ENCODE peak calls at places on chromosomes 6 and 20, in eight cellular contexts. One of them, this sample, is unnamed.

GRCh38 chr6:16712931-16713484 is 48.3 kb downstream of the ATXN1 start:
- DNase-seq in endodermal cell: peak; percentile 52
- DNase-seq in mammary epithelial cell: peak; percentile 92
- DNase-seq in mucosa of descending colon: peak; percentile 44
- DNase-seq in cardiac muscle cell: peak; percentile 96
- DNase-seq in OCI-LY7: no peak
- DNase-seq in A549: peak; percentile 74
- DNase-seq in esophagus muscularis mucosa: no peak
- DNase-seq in this sample: no peak

GRCh38 chr6:134420638-134421181 is 102.8 kb upstream of the SGK1 start:
- DNase-seq in cardiac muscle cell: peak; percentile 78
- DNase-seq in A549: peak; percentile 75
- DNase-seq in esophagus muscularis mucosa: no peak
- DNase-seq in mucosa of descending colon: no peak
- DNase-seq in endodermal cell: no peak
- DNase-seq in mammary epithelial cell: peak; percentile 63
- DNase-seq in OCI-LY7: no peak
- DNase-seq in this sample: no peak

GRCh38 chr20:12554416-12554815 is 454.4 kb upstream of the SPTLC3 start:
- DNase-seq in OCI-LY7: no peak
- DNase-seq in mammary epithelial cell: peak; percentile 73
- DNase-seq in endodermal cell: no peak
- DNase-seq in A549: no peak
- DNase-seq in cardiac muscle cell: no peak
- DNase-seq in esophagus muscularis mucosa: no peak
- DNase-seq in mucosa of descending colon: no peak
- DNase-seq in this sample: no peak

GRCh38 chr20:60108397-60108796 is 150.2 kb downstream of the CDH26 start:
- DNase-seq in A549: no peak
- DNase-seq in esophagus muscularis mucosa: no peak
- DNase-seq in endodermal cell: no peak
- DNase-seq in mucosa of descending colon: no peak
- DNase-seq in cardiac muscle cell: no peak
- DNase-seq in OCI-LY7: no peak
- DNase-seq in mammary epithelial cell: no peak
- DNase-seq in this sample: no peak

GRCh38 chr6:137709424-137710281 is 157.4 kb upstream of the TNFAIP3 start:
- DNase-seq in A549: no peak
- DNase-seq in OCI-LY7: no peak
- DNase-seq in mucosa of descending colon: no peak
- DNase-seq in endodermal cell: no peak
- DNase-seq in esophagus muscularis mucosa: no peak
- DNase-seq in mammary epithelial cell: peak; percentile 95
- DNase-seq in cardiac muscle cell: no peak
- DNase-seq in this sample: peak; percentile 43

GRCh38 chr20:37880726-37881591 is 22.0 kb upstream of the VSTM2L start:
- DNase-seq in A549: no peak
- DNase-seq in cardiac muscle cell: peak; percentile 44
- DNase-seq in mammary epithelial cell: no peak
- DNase-seq in OCI-LY7: no peak
- DNase-seq in esophagus muscularis mucosa: no peak
- DNase-seq in endodermal cell: no peak
- DNase-seq in mucosa of descending colon: no peak
- DNase-seq in this sample: no peak

GRCh38 chr6:1202201-1202600 is 109.7 kb upstream of the FOXQ1 start:
- DNase-seq in cardiac muscle cell: no peak
- DNase-seq in mucosa of descending colon: no peak
- DNase-seq in A549: no peak
- DNase-seq in mammary epithelial cell: no peak
- DNase-seq in OCI-LY7: no peak
- DNase-seq in endodermal cell: peak; percentile 83
- DNase-seq in esophagus muscularis mucosa: no peak
- DNase-seq in this sample: no peak

GRCh38 chr6:93721386-93722048 is 302.2 kb upstream of the EPHA7 start:
- DNase-seq in mucosa of descending colon: peak; percentile 40
- DNase-seq in OCI-LY7: peak; percentile 0
- DNase-seq in A549: peak; percentile 38
- DNase-seq in mammary epithelial cell: no peak
- DNase-seq in endodermal cell: peak; percentile 80
- DNase-seq in cardiac muscle cell: peak; percentile 53
- DNase-seq in esophagus muscularis mucosa: no peak
- DNase-seq in this sample: no peak

GRCh38 chr6:166904101-166904746 is 52.1 kb downstream of the RNASET2 start:
- DNase-seq in mammary epithelial cell: no peak
- DNase-seq in OCI-LY7: no peak
- DNase-seq in cardiac muscle cell: peak; percentile 50
- DNase-seq in mucosa of descending colon: no peak
- DNase-seq in endodermal cell: peak; percentile 79
- DNase-seq in A549: no peak
- DNase-seq in esophagus muscularis mucosa: peak; percentile 87
- DNase-seq in this sample: no peak

DNA sequence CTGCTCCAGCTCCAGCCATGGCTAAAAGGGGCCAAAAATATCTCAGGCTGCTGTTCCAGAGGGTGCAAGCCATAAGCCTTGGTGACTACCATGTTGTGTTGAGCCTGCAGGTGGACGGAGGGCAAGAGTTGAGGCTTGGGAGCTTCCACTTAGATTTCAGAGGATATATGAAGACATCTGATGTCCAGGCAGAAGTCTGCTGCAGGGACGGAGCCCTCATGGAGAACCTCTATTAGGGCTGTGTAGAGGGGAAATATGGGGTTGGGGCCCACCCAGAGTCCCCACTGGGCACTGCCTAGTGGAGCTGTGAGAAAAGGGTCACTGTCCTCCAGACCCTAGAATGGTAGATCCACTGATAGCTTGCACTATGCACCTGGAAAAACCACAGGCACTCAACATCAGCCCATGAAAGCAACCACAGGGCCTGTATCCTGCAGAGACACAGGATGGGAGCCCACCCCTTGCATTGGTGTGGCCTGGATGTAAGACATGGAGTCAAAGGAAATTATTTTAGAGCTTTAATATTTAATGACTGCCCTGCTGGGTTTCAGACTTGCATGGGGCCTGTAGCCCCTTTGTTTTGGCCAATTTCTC is 70.5 kb downstream of the NINL start:
- DNase-seq in endodermal cell: no peak
- DNase-seq in OCI-LY7: peak; percentile 10
- DNase-seq in A549: peak; percentile 33
- DNase-seq in cardiac muscle cell: no peak
- DNase-seq in esophagus muscularis mucosa: no peak
- DNase-seq in mucosa of descending colon: no peak
- DNase-seq in mammary epithelial cell: no peak
- DNase-seq in this sample: no peak
- H3K9me3 ChIP-seq in endodermal cell: peaks cover 51% of the 10 kb centered on the region
- H3K9me3 ChIP-seq in OCI-LY7: peaks cover 9% of the 10 kb centered on the region
- H3K9me3 ChIP-seq in A549: peaks cover 30% of the 10 kb centered on the region
- H3K9me3 ChIP-seq in cardiac muscle cell: no peaks in the 10 kb centered on the region
- H3K9me3 ChIP-seq in esophagus muscularis mucosa: peaks cover 10% of the 10 kb centered on the region
- H3K9me3 ChIP-seq in mucosa of descending colon: peaks cover 22% of the 10 kb centered on the region
- H3K9me3 ChIP-seq in mammary epithelial cell: peaks cover 16% of the 10 kb centered on the region
- H3K9me3 ChIP-seq in this sample: peaks cover 15% of the 10 kb centered on the region

GRCh38 chr6:25028346-25028745 is 92.6 kb upstream of the RIPOR2 start:
- DNase-seq in cardiac muscle cell: no peak
- DNase-seq in OCI-LY7: no peak
- DNase-seq in endodermal cell: no peak
- DNase-seq in mucosa of descending colon: no peak
- DNase-seq in A549: no peak
- DNase-seq in esophagus muscularis mucosa: no peak
- DNase-seq in mammary epithelial cell: no peak
- DNase-seq in this sample: no peak
- H3K4me1 ChIP-seq in cardiac muscle cell: no peaks in the 10 kb centered on the region
- H3K4me1 ChIP-seq in OCI-LY7: peaks cover 17% of the 10 kb centered on the region
- H3K4me1 ChIP-seq in endodermal cell: no peaks in the 10 kb centered on the region
- H3K4me1 ChIP-seq in mucosa of descending colon: no peaks in the 10 kb centered on the region
- H3K4me1 ChIP-seq in A549: no peaks in the 10 kb centered on the region
- H3K4me1 ChIP-seq in esophagus muscularis mucosa: no peaks in the 10 kb centered on the region
- H3K4me1 ChIP-seq in mammary epithelial cell: peaks cover 14% of the 10 kb centered on the region
- H3K4me1 ChIP-seq in this sample: peaks cover 62% of the 10 kb centered on the region

GRCh38 chr6:53487080-53487479 is 57.8 kb downstream of the GCLC start:
- DNase-seq in endodermal cell: no peak
- DNase-seq in cardiac muscle cell: no peak
- DNase-seq in OCI-LY7: no peak
- DNase-seq in mucosa of descending colon: no peak
- DNase-seq in esophagus muscularis mucosa: no peak
- DNase-seq in A549: no peak
- DNase-seq in mammary epithelial cell: no peak
- DNase-seq in this sample: no peak

GRCh38 chr6:53481328-53481727 is 63.6 kb downstream of the GCLC start:
- DNase-seq in mucosa of descending colon: no peak
- DNase-seq in esophagus muscularis mucosa: no peak
- DNase-seq in cardiac muscle cell: no peak
- DNase-seq in OCI-LY7: no peak
- DNase-seq in mammary epithelial cell: no peak
- DNase-seq in A549: no peak
- DNase-seq in endodermal cell: no peak
- DNase-seq in this sample: no peak

GRCh38 chr6:53483423-53484353 is 61.2 kb downstream of the GCLC start:
- DNase-seq in cardiac muscle cell: peak; percentile 55
- DNase-seq in mucosa of descending colon: no peak
- DNase-seq in endodermal cell: no peak
- DNase-seq in OCI-LY7: peak; percentile 7
- DNase-seq in mammary epithelial cell: no peak
- DNase-seq in A549: no peak
- DNase-seq in esophagus muscularis mucosa: no peak
- DNase-seq in this sample: peak; percentile 6

GRCh38 chr6:53486679-53487078 is 58.2 kb downstream of the GCLC start:
- DNase-seq in endodermal cell: no peak
- DNase-seq in A549: no peak
- DNase-seq in esophagus muscularis mucosa: no peak
- DNase-seq in mucosa of descending colon: no peak
- DNase-seq in OCI-LY7: no peak
- DNase-seq in cardiac muscle cell: no peak
- DNase-seq in mammary epithelial cell: no peak
- DNase-seq in this sample: no peak

GRCh38 chr6:53484409-53485280 is 60.3 kb downstream of the GCLC start:
- DNase-seq in mammary epithelial cell: peak; percentile 43
- DNase-seq in mucosa of descending colon: peak; percentile 97
- DNase-seq in OCI-LY7: peak; percentile 79
- DNase-seq in A549: peak; percentile 67
- DNase-seq in esophagus muscularis mucosa: no peak
- DNase-seq in endodermal cell: peak; percentile 78
- DNase-seq in cardiac muscle cell: peak; percentile 84
- DNase-seq in this sample: peak; percentile 58
- H3K4me3 ChIP-seq in mammary epithelial cell: no peak overlapping the region
- H3K4me3 ChIP-seq in mucosa of descending colon: no peak overlapping the region
- H3K4me3 ChIP-seq in OCI-LY7: no peak overlapping the region
- H3K4me3 ChIP-seq in A549: no peak overlapping the region
- H3K4me3 ChIP-seq in esophagus muscularis mucosa: no peak overlapping the region
- H3K4me3 ChIP-seq in endodermal cell: no peak overlapping the region
- H3K4me3 ChIP-seq in cardiac muscle cell: no peak overlapping the region
- H3K4me3 ChIP-seq in this sample: peak overlapping the region; percentile 27

GRCh38 chr20:16027710-16028109 is 545.5 kb downstream of the KIF16B start:
- DNase-seq in esophagus muscularis mucosa: no peak
- DNase-seq in mucosa of descending colon: no peak
- DNase-seq in OCI-LY7: no peak
- DNase-seq in endodermal cell: no peak
- DNase-seq in A549: no peak
- DNase-seq in cardiac muscle cell: no peak
- DNase-seq in mammary epithelial cell: no peak
- DNase-seq in this sample: no peak

GRCh38 chr20:16028923-16029322 is 544.3 kb downstream of the KIF16B start:
- DNase-seq in mammary epithelial cell: no peak
- DNase-seq in mucosa of descending colon: no peak
- DNase-seq in A549: no peak
- DNase-seq in endodermal cell: no peak
- DNase-seq in esophagus muscularis mucosa: no peak
- DNase-seq in OCI-LY7: no peak
- DNase-seq in cardiac muscle cell: no peak
- DNase-seq in this sample: no peak

GRCh38 chr20:16020971-16021370 is 552.3 kb downstream of the KIF16B start:
- DNase-seq in mucosa of descending colon: no peak
- DNase-seq in esophagus muscularis mucosa: no peak
- DNase-seq in cardiac muscle cell: no peak
- DNase-seq in OCI-LY7: no peak
- DNase-seq in mammary epithelial cell: peak; percentile 92
- DNase-seq in endodermal cell: no peak
- DNase-seq in A549: peak; percentile 25
- DNase-seq in this sample: no peak

GRCh38 chr20:16030253-16030652 is 543.0 kb downstream of the KIF16B start:
- DNase-seq in cardiac muscle cell: no peak
- DNase-seq in esophagus muscularis mucosa: no peak
- DNase-seq in OCI-LY7: no peak
- DNase-seq in mucosa of descending colon: no peak
- DNase-seq in endodermal cell: no peak
- DNase-seq in A549: no peak
- DNase-seq in mammary epithelial cell: no peak
- DNase-seq in this sample: no peak

DNA sequence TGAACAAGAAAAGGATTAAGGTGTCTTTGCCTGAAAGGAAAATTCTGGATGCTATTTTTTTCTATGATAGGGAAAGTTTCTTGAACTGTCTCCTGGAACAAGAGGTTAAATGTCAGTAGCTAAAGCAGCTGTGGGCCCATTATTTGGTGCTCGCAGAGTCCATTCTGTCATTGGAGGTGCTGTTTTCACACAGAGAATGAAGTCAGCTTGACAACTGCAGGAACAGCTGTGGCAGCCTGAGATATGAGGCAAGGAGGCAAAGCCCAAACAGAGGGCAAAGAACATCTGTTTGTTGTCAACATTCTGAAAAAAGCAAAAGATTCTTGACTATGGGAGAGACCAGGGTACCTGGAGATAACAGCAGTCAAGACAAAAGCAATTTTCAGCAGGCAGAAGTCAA is 548.2 kb downstream of the KIF16B start:
- DNase-seq in mammary epithelial cell: no peak
- DNase-seq in cardiac muscle cell: no peak
- DNase-seq in endodermal cell: no peak
- DNase-seq in esophagus muscularis mucosa: no peak
- DNase-seq in A549: no peak
- DNase-seq in OCI-LY7: no peak
- DNase-seq in mucosa of descending colon: no peak
- DNase-seq in this sample: no peak
- H3K9me3 ChIP-seq in mammary epithelial cell: no peaks in the 10 kb centered on the region
- H3K9me3 ChIP-seq in cardiac muscle cell: no peaks in the 10 kb centered on the region
- H3K9me3 ChIP-seq in endodermal cell: no peaks in the 10 kb centered on the region
- H3K9me3 ChIP-seq in esophagus muscularis mucosa: no peaks in the 10 kb centered on the region
- H3K9me3 ChIP-seq in A549: peaks cover 3% of the 10 kb centered on the region
- H3K9me3 ChIP-seq in OCI-LY7: no peaks in the 10 kb centered on the region
- H3K9me3 ChIP-seq in mucosa of descending colon: no peaks in the 10 kb centered on the region
- H3K9me3 ChIP-seq in this sample: no peaks in the 10 kb centered on the region

DNA sequence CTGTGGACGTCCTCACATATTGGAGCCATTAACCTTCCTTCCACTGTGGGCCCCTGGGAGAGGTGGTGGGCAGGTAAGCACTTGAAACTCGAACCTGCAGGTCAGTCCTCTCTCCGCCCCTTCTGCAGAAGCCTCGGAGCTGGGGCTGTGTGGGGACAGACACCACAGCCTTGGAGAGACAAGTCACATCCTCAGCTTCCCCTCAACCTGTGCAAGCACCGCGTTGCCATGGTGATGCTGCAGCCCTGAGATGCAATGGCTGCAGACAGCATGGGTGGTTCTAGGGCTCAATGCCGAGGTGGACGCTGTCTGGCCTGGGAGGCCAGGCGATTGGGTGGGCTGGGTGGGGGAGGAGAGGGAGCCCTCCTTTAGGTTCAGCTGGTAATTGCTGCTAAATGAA is 39.5 kb upstream of the CDH22 start:
- DNase-seq in OCI-LY7: no peak
- DNase-seq in endodermal cell: peak; percentile 70
- DNase-seq in esophagus muscularis mucosa: no peak
- DNase-seq in cardiac muscle cell: no peak
- DNase-seq in mucosa of descending colon: no peak
- DNase-seq in mammary epithelial cell: no peak
- DNase-seq in A549: no peak
- DNase-seq in this sample: no peak
- H3K4me1 ChIP-seq in OCI-LY7: peaks cover 24% of the 10 kb centered on the region
- H3K4me1 ChIP-seq in endodermal cell: peaks cover 4% of the 10 kb centered on the region
- H3K4me1 ChIP-seq in esophagus muscularis mucosa: peaks cover 29% of the 10 kb centered on the region
- H3K4me1 ChIP-seq in cardiac muscle cell: peaks cover 15% of the 10 kb centered on the region
- H3K4me1 ChIP-seq in mucosa of descending colon: no peaks in the 10 kb centered on the region
- H3K4me1 ChIP-seq in mammary epithelial cell: peaks cover 11% of the 10 kb centered on the region
- H3K4me1 ChIP-seq in A549: peaks cover 14% of the 10 kb centered on the region
- H3K4me1 ChIP-seq in this sample: peaks cover 7% of the 10 kb centered on the region

This sample was measured in CD4-positive, CD25-positive, alpha-beta regulatory T cell.